ENCODE peak calls at places on chromosomes 16 and 17, in four cellular contexts. A is amniotic epithelial cell; N is CD8-positive, alpha-beta T cell; D is head of caudate nucleus. Y is an unnamed sample.
A peak's percentile ranks its signal among the peaks of the same experiment; 100 is the strongest.

GRCh38 chr16:28596840-28597691 is at the start of gene SULT1A2:
- DNase-seq in D (no peak), N (no peak), A (peak; percentile 36), Y (no peak)

GRCh38 chr16:2520784-2521577 is 810 bp downstream of the AMDHD2 start:
- DNase-seq in N (peak; percentile 69), D (no peak), A (peak; percentile 27), Y (peak; percentile 27)

GRCh38 chr17:80430446-80431245 is 15.7 kb downstream of the ENDOV start:
- DNase-seq in N (no peak), D (no peak), A (no peak), Y (no peak)

GRCh38 chr16:2948807-2949704 is 15.0 kb upstream of the KREMEN2 start:
- DNase-seq in A (no peak), N (no peak), D (no peak), Y (no peak)

GRCh38 chr17:7222972-7223292 is 3.2 kb downstream of the ACADVL start:
- DNase-seq in D (no peak), N (no peak), A (no peak), Y (no peak)

GRCh38 chr17:1965556-1966273 is 59.4 kb downstream of the RTN4RL1 start:
- DNase-seq in N (no peak), A (no peak), D (no peak), Y (no peak)

GRCh38 chr16:65704866-65705265 is 583.0 kb upstream of the CDH11 start:
- DNase-seq in D (no peak), A (no peak), N (no peak), Y (no peak)

GRCh38 chr17:58084317-58084981 is 1.2 kb downstream of the DYNLL2 start:
- DNase-seq in N (peak; percentile 46), A (peak; percentile 18), D (no peak), Y (peak; percentile 15)

GRCh38 chr17:1058423-1059130 is 61.6 kb downstream of the TIMM22 start:
- DNase-seq in N (peak; percentile 26), D (peak; percentile 68), A (peak; percentile 28), Y (peak; percentile 37)

GRCh38 chr16:66265106-66265415 is 101.4 kb upstream of the CDH5 start:
- DNase-seq in D (no peak), N (no peak), A (no peak), Y (no peak)

GRCh38 chr17:57921342-57921741 is 33.9 kb downstream of the CUEDC1 start:
- DNase-seq in N (no peak), A (peak; percentile 64), D (peak; percentile 41), Y (peak; percentile 60)

GRCh38 chr17:34503804-34504203 is 75.6 kb upstream of the TMEM132E start:
- DNase-seq in N (no peak), D (peak; percentile 43), A (no peak), Y (no peak)

GRCh38 chr16:22372882-22373661 is 1.3 kb downstream of the CDR2 start:
- DNase-seq in N (no peak), D (no peak), A (no peak), Y (no peak)

GRCh38 chr17:81090361-81091133 is 55.6 kb downstream of the BAIAP2 start:
- DNase-seq in A (no peak), D (no peak), N (peak; percentile 31), Y (no peak)

GRCh38 chr16:10558305-10558704 is 22.1 kb downstream of the EMP2 start:
- DNase-seq in D (no peak), A (no peak), N (no peak), Y (no peak)

Y was measured in iris pigment epithelial cell.